ENCODE peak calls at places on chromosome 15, in four cellular contexts. W is K562, A is WTC11, C is GM12878. M is an unnamed sample.
A peak's percentile ranks its signal among the peaks of the same experiment; 100 is the strongest.

GRCh38 chr15:31235298-31236183 is 91.1 kb upstream of the KLF13 start:
- DNase-seq in W (no peak), A (no peak), C (no peak), M (peak; percentile 85)

GRCh38 chr15:79078763-79079395 is 11.7 kb downstream of the RASGRF1 start:
- DNase-seq in W (no peak), A (no peak), C (no peak), M (no peak)

GRCh38 chr15:77014137-77015081 is 19.5 kb downstream of the PSTPIP1 start:
- DNase-seq in W (no peak), A (no peak), C (no peak), M (no peak)

GRCh38 chr15:65368300-65368617 is 9.5 kb downstream of the IGDCC3 start:
- DNase-seq in W (no peak), A (peak; percentile 69), C (no peak), M (peak; percentile 64)

GRCh38 chr15:100901702-100902435 is 17.3 kb upstream of the LRRK1 start:
- DNase-seq in W (no peak), A (no peak), C (no peak), M (no peak)

GRCh38 chr15:65580287-65580686 is 30.6 kb downstream of the INTS14 start:
- DNase-seq in W (no peak), A (no peak), C (no peak), M (peak; percentile 31)

GRCh38 chr15:89462198-89462912 is 34.0 kb downstream of the RHCG start:
- DNase-seq in W (peak; percentile 44), A (no peak), C (no peak), M (no peak)

GRCh38 chr15:65286069-65286703 is 497 bp downstream of the PARP16 start:
- DNase-seq in W (no peak), A (peak; percentile 65), C (no peak), M (no peak)

GRCh38 chr15:78928616-78929093 is 16.2 kb downstream of the CTSH start:
- DNase-seq in W (no peak), A (no peak), C (no peak), M (no peak)

GRCh38 chr15:52362497-52362896 is 66.9 kb upstream of the MYO5C start:
- DNase-seq in W (no peak), A (no peak), C (no peak), M (no peak)

GRCh38 chr15:101201411-101202174 is 50.3 kb downstream of the CHSY1 start:
- DNase-seq in W (peak; percentile 29), A (peak; percentile 81), C (no peak), M (peak; percentile 75)

GRCh38 chr15:100034191-100034590 is 301.0 kb upstream of the LYSMD4 start:
- DNase-seq in W (no peak), A (no peak), C (no peak), M (no peak)

GRCh38 chr15:69415381-69415780 is 1.2 kb downstream of the KIF23 start:
- DNase-seq in W (no peak), A (no peak), C (no peak), M (no peak)

GRCh38 chr15:27906802-27907201 is 192.3 kb downstream of the OCA2 start:
- DNase-seq in W (no peak), A (no peak), C (no peak), M (no peak)

GRCh38 chr15:89490550-89491315 is 5.7 kb downstream of the RHCG start:
- DNase-seq in W (no peak), A (no peak), C (no peak), M (peak; percentile 53)

GRCh38 chr15:51883436-51883835 is 54.0 kb downstream of the TMOD3 start:
- DNase-seq in W (no peak), A (no peak), C (no peak), M (no peak)

GRCh38 chr15:78681306-78682012 is 40.4 kb upstream of the CHRNB4 start:
- DNase-seq in W (no peak), A (no peak), C (no peak), M (peak; percentile 86)

GRCh38 chr15:59685737-59686297 is 3.3 kb downstream of the BNIP2 start:
- DNase-seq in W (no peak), A (no peak), C (no peak), M (peak; percentile 43)

GRCh38 chr15:49645937-49646336 is 25.1 kb downstream of the DTWD1 start:
- DNase-seq in W (no peak), A (no peak), C (no peak), M (no peak)

GRCh38 chr15:45660231-45660979 is 25.6 kb downstream of the SQOR start:
- DNase-seq in W (no peak), A (no peak), C (no peak), M (no peak)

GRCh38 chr15:74845208-74845568 is 2.2 kb upstream of the ULK3 start:
- DNase-seq in W (no peak), A (no peak), C (no peak), M (no peak)

GRCh38 chr15:40217166-40217785 is 21.6 kb upstream of the PAK6 start:
- DNase-seq in W (peak; percentile 70), A (no peak), C (peak; percentile 26), M (peak; percentile 71)
- TF ChIP-seq USF1 in W (no peak), A (no peak), C (no peak), M (no peak)

GRCh38 chr15:34851751-34852150 is 56.4 kb upstream of the ACTC1 start:
- DNase-seq in W (no peak), A (no peak), C (no peak), M (no peak)

GRCh38 chr15:34855397-34855796 is 60.0 kb upstream of the ACTC1 start:
- DNase-seq in W (no peak), A (no peak), C (no peak), M (peak; percentile 25)

GRCh38 chr15:34853001-34853758 is 57.8 kb upstream of the ACTC1 start:
- DNase-seq in W (no peak), A (no peak), C (no peak), M (no peak)

GRCh38 chr15:34851007-34851406 is 55.7 kb upstream of the ACTC1 start:
- DNase-seq in W (no peak), A (no peak), C (no peak), M (no peak)

DNA sequence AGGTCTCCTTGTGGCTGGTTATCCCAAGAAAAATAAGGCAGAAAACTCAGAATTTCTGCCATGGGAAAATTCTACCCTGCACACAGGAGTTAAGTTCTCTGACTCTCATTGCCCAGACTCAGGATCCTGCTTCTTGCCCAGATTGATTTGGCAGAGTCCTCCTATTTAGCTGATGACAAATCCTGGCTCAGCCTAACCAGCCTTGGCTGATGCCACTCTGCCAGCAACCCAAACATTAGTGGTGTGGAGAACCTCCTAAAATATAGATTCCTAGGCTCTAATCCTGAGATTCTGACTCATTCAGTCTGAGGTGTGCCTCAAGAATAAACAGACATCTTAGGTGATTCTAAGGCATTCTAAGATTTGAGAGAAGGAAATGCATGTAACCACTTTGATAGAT is 60.5 kb upstream of the ACTC1 start:
- DNase-seq in W (no peak), A (no peak), C (no peak), M (no peak)
- TF ChIP-seq USF1 in W (no peak), A (no peak), C (no peak), M (no peak)

GRCh38 chr15:58506064-58506490 is 74.3 kb downstream of the LIPC start:
- DNase-seq in W (no peak), A (no peak), C (no peak), M (no peak)

GRCh38 chr15:58504674-58505234 is 73.0 kb downstream of the LIPC start:
- DNase-seq in W (no peak), A (no peak), C (peak; percentile 39), M (no peak)

GRCh38 chr15:58506787-58507671 is 75.2 kb downstream of the LIPC start:
- DNase-seq in W (no peak), A (no peak), C (no peak), M (no peak)

GRCh38 chr15:58503139-58504027 is 71.6 kb downstream of the LIPC start:
- DNase-seq in W (no peak), A (no peak), C (no peak), M (no peak)

GRCh38 chr15:58505581-58505980 is 73.8 kb downstream of the LIPC start:
- DNase-seq in W (no peak), A (no peak), C (no peak), M (no peak)
- TF ChIP-seq USF1 in W (no peak), A (no peak), C (no peak), M (no peak)

DNA sequence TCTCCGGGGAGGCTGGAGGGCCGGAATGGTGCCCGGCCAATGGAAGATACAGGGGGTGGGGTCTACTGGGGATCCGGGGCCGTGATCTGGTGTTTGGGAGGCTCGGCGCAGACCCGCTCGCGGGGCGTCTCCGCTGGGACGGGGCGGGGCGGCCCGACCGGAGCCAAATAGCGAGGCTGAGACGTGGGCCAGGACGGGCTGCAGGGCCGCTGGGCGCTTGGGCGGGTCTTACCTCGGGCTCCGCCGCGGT is 577 bp downstream of the MYO9A start:
- DNase-seq in W (peak; percentile 66), A (peak; percentile 84), C (no peak), M (peak; percentile 79)
- TF ChIP-seq USF1 in W (no peak), A (no peak), C (no peak), M (no peak)

GRCh38 chr15:26771917-26772587 is 814 bp downstream of the GABRB3 start:
- DNase-seq in W (no peak), A (no peak), C (no peak), M (peak; percentile 78)
- TF ChIP-seq USF1 in W (no peak), A (no peak), C (no peak), M (no peak)

GRCh38 chr15:81887913-81888312 is 157.9 kb downstream of the MEX3B start:
- DNase-seq in W (no peak), A (no peak), C (no peak), M (no peak)
- TF ChIP-seq USF1 in W (no peak), A (no peak), C (no peak), M (no peak)

GRCh38 chr15:85905626-85906025 is 110.9 kb upstream of the KLHL25 start:
- DNase-seq in W (no peak), A (no peak), C (no peak), M (no peak)

GRCh38 chr15:85910796-85911195 is 116.1 kb upstream of the KLHL25 start:
- DNase-seq in W (no peak), A (no peak), C (no peak), M (no peak)

DNA sequence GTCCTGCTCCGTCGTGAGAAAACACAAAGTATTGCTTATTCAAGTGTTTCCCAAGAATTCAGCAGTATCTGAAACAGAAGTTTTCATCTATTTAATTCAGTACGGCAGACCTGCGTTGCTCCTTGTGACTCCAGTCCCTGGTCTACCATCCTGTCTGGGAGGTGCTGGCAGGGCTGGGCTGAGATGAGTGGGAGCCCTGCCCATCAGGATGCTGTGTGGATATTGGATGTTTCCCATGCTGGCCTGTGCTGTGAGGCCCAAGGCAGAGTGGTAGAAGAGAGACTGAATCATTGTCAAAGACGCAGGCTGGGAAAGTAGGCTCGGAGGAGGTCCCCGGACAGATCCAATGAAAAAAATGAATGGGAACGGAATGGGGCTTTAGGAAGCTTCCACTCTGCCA is 111.3 kb upstream of the KLHL25 start:
- DNase-seq in W (no peak), A (no peak), C (no peak), M (no peak)
- TF ChIP-seq USF1 in W (no peak), A (no peak), C (no peak), M (no peak)

DNA sequence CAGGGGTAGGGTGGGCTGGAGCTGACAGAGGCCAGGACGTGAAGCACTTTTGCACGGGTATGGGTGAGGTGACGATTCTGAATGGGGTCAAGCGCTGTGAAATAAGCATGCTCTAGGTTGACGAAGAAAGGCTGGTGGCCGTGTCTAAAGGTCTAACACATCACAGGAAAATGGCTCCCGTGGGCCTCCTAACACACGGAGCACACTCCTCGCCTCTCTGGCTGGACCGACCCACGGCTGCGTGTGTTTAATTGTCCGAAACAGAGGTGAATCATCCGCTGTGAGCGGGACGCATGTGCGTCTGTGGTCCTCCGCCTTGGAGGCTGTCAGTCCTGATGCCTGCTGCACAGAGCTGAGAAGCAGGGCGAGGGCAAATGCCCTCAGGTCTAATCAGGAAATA is 130.6 kb downstream of the NSMCE3 start:
- DNase-seq in W (no peak), A (no peak), C (no peak), M (no peak)
- TF ChIP-seq USF1 in W (no peak), A (no peak), C (no peak), M (no peak)